ENCODE peak calls at places on chromosomes 3 and 15, in four cellular contexts. One of them, this sample, is unnamed.

GRCh38 chr3:46700772-46701171 is 420 bp upstream of the TMIE start:
- DNase-seq in naive thymus-derived CD4-positive, alpha-beta T cell: no peak
- DNase-seq in occipital lobe: no peak
- DNase-seq in activated CD4-positive, alpha-beta T cell treated with anti-CD3 and anti-CD28 coated beads for 24 hours: no peak
- DNase-seq in this sample: peak; percentile 41

GRCh38 chr15:73965730-73966103 is 26.4 kb downstream of the STOML1 start:
- DNase-seq in activated CD4-positive, alpha-beta T cell treated with anti-CD3 and anti-CD28 coated beads for 24 hours: no peak
- DNase-seq in occipital lobe: no peak
- DNase-seq in naive thymus-derived CD4-positive, alpha-beta T cell: peak; percentile 58
- DNase-seq in this sample: no peak

GRCh38 chr3:8371955-8372600 is 129.5 kb upstream of the LMCD1 start:
- DNase-seq in activated CD4-positive, alpha-beta T cell treated with anti-CD3 and anti-CD28 coated beads for 24 hours: no peak
- DNase-seq in occipital lobe: no peak
- DNase-seq in naive thymus-derived CD4-positive, alpha-beta T cell: no peak
- DNase-seq in this sample: no peak

GRCh38 chr3:8573342-8573926 is 71.2 kb downstream of the SSUH2 start:
- DNase-seq in naive thymus-derived CD4-positive, alpha-beta T cell: no peak
- DNase-seq in occipital lobe: no peak
- DNase-seq in activated CD4-positive, alpha-beta T cell treated with anti-CD3 and anti-CD28 coated beads for 24 hours: no peak
- DNase-seq in this sample: no peak

GRCh38 chr15:53472883-53473282 is 286.6 kb downstream of the WDR72 start:
- DNase-seq in activated CD4-positive, alpha-beta T cell treated with anti-CD3 and anti-CD28 coated beads for 24 hours: no peak
- DNase-seq in naive thymus-derived CD4-positive, alpha-beta T cell: no peak
- DNase-seq in occipital lobe: no peak
- DNase-seq in this sample: no peak

GRCh38 chr15:88908697-88909621 is 4.2 kb downstream of the MFGE8 start:
- DNase-seq in activated CD4-positive, alpha-beta T cell treated with anti-CD3 and anti-CD28 coated beads for 24 hours: no peak
- DNase-seq in occipital lobe: no peak
- DNase-seq in naive thymus-derived CD4-positive, alpha-beta T cell: no peak
- DNase-seq in this sample: no peak

GRCh38 chr3:20225769-20226168 is 39.8 kb upstream of the SGO1 start:
- DNase-seq in naive thymus-derived CD4-positive, alpha-beta T cell: no peak
- DNase-seq in activated CD4-positive, alpha-beta T cell treated with anti-CD3 and anti-CD28 coated beads for 24 hours: no peak
- DNase-seq in occipital lobe: no peak
- DNase-seq in this sample: no peak

GRCh38 chr3:20073683-20074082 is 33.4 kb downstream of the KAT2B start:
- DNase-seq in occipital lobe: no peak
- DNase-seq in naive thymus-derived CD4-positive, alpha-beta T cell: no peak
- DNase-seq in activated CD4-positive, alpha-beta T cell treated with anti-CD3 and anti-CD28 coated beads for 24 hours: no peak
- DNase-seq in this sample: no peak

GRCh38 chr3:44171891-44172290 is 69.8 kb upstream of the TOPAZ1 start:
- DNase-seq in occipital lobe: no peak
- DNase-seq in naive thymus-derived CD4-positive, alpha-beta T cell: no peak
- DNase-seq in activated CD4-positive, alpha-beta T cell treated with anti-CD3 and anti-CD28 coated beads for 24 hours: no peak
- DNase-seq in this sample: no peak

GRCh38 chr3:185200639-185201038 is 47.8 kb upstream of the C3orf70 start:
- DNase-seq in naive thymus-derived CD4-positive, alpha-beta T cell: no peak
- DNase-seq in occipital lobe: no peak
- DNase-seq in activated CD4-positive, alpha-beta T cell treated with anti-CD3 and anti-CD28 coated beads for 24 hours: no peak
- DNase-seq in this sample: no peak

GRCh38 chr3:166444336-166444735 is 607.1 kb upstream of the BCHE start:
- DNase-seq in activated CD4-positive, alpha-beta T cell treated with anti-CD3 and anti-CD28 coated beads for 24 hours: no peak
- DNase-seq in occipital lobe: no peak
- DNase-seq in naive thymus-derived CD4-positive, alpha-beta T cell: no peak
- DNase-seq in this sample: no peak

GRCh38 chr3:136247436-136247835 is 2.7 kb upstream of the PCCB start:
- DNase-seq in activated CD4-positive, alpha-beta T cell treated with anti-CD3 and anti-CD28 coated beads for 24 hours: no peak
- DNase-seq in naive thymus-derived CD4-positive, alpha-beta T cell: no peak
- DNase-seq in occipital lobe: no peak
- DNase-seq in this sample: no peak

GRCh38 chr3:117486709-117487394 is 777.3 kb downstream of the TUSC7 start:
- DNase-seq in occipital lobe: no peak
- DNase-seq in activated CD4-positive, alpha-beta T cell treated with anti-CD3 and anti-CD28 coated beads for 24 hours: no peak
- DNase-seq in naive thymus-derived CD4-positive, alpha-beta T cell: no peak
- DNase-seq in this sample: no peak

GRCh38 chr3:124451655-124452317 is 278.5 kb upstream of the UMPS start:
- DNase-seq in naive thymus-derived CD4-positive, alpha-beta T cell: no peak
- DNase-seq in activated CD4-positive, alpha-beta T cell treated with anti-CD3 and anti-CD28 coated beads for 24 hours: no peak
- DNase-seq in occipital lobe: no peak
- DNase-seq in this sample: no peak

GRCh38 chr15:74696808-74697207 is 984 bp upstream of the EDC3 start:
- DNase-seq in naive thymus-derived CD4-positive, alpha-beta T cell: no peak
- DNase-seq in activated CD4-positive, alpha-beta T cell treated with anti-CD3 and anti-CD28 coated beads for 24 hours: no peak
- DNase-seq in occipital lobe: no peak
- DNase-seq in this sample: no peak

GRCh38 chr3:124201786-124202185 is 209.9 kb upstream of the ROPN1 start:
- DNase-seq in occipital lobe: no peak
- DNase-seq in naive thymus-derived CD4-positive, alpha-beta T cell: no peak
- DNase-seq in activated CD4-positive, alpha-beta T cell treated with anti-CD3 and anti-CD28 coated beads for 24 hours: no peak
- DNase-seq in this sample: no peak

GRCh38 chr15:90557651-90558084 is 27.9 kb downstream of the CRTC3 start:
- DNase-seq in activated CD4-positive, alpha-beta T cell treated with anti-CD3 and anti-CD28 coated beads for 24 hours: no peak
- DNase-seq in naive thymus-derived CD4-positive, alpha-beta T cell: no peak
- DNase-seq in occipital lobe: peak; percentile 48
- DNase-seq in this sample: peak; percentile 67

GRCh38 chr15:76105911-76106310 is 46.1 kb downstream of the TMEM266 start:
- DNase-seq in naive thymus-derived CD4-positive, alpha-beta T cell: no peak
- DNase-seq in occipital lobe: no peak
- DNase-seq in activated CD4-positive, alpha-beta T cell treated with anti-CD3 and anti-CD28 coated beads for 24 hours: no peak
- DNase-seq in this sample: no peak

GRCh38 chr3:115272036-115272824 is 125.1 kb upstream of the ZBTB20 start:
- DNase-seq in naive thymus-derived CD4-positive, alpha-beta T cell: no peak
- DNase-seq in occipital lobe: no peak
- DNase-seq in activated CD4-positive, alpha-beta T cell treated with anti-CD3 and anti-CD28 coated beads for 24 hours: no peak
- DNase-seq in this sample: peak; percentile 6

GRCh38 chr3:107001635-107002034 is 375.6 kb upstream of the CCDC54 start:
- DNase-seq in occipital lobe: no peak
- DNase-seq in activated CD4-positive, alpha-beta T cell treated with anti-CD3 and anti-CD28 coated beads for 24 hours: no peak
- DNase-seq in naive thymus-derived CD4-positive, alpha-beta T cell: no peak
- DNase-seq in this sample: no peak

GRCh38 chr3:116112686-116113085 is 332.6 kb downstream of the LSAMP start:
- DNase-seq in occipital lobe: no peak
- DNase-seq in naive thymus-derived CD4-positive, alpha-beta T cell: no peak
- DNase-seq in activated CD4-positive, alpha-beta T cell treated with anti-CD3 and anti-CD28 coated beads for 24 hours: no peak
- DNase-seq in this sample: no peak

GRCh38 chr3:188209740-188210139 is 55.8 kb downstream of the LPP start:
- DNase-seq in naive thymus-derived CD4-positive, alpha-beta T cell: no peak
- DNase-seq in activated CD4-positive, alpha-beta T cell treated with anti-CD3 and anti-CD28 coated beads for 24 hours: no peak
- DNase-seq in occipital lobe: no peak
- DNase-seq in this sample: no peak

GRCh38 chr3:132834327-132834726 is 112.1 kb upstream of the NPHP3 start:
- DNase-seq in occipital lobe: no peak
- DNase-seq in naive thymus-derived CD4-positive, alpha-beta T cell: no peak
- DNase-seq in activated CD4-positive, alpha-beta T cell treated with anti-CD3 and anti-CD28 coated beads for 24 hours: no peak
- DNase-seq in this sample: no peak

GRCh38 chr3:161640201-161640600 is 143.6 kb downstream of the OTOL1 start:
- DNase-seq in occipital lobe: no peak
- DNase-seq in naive thymus-derived CD4-positive, alpha-beta T cell: no peak
- DNase-seq in activated CD4-positive, alpha-beta T cell treated with anti-CD3 and anti-CD28 coated beads for 24 hours: no peak
- DNase-seq in this sample: no peak

GRCh38 chr3:71759401-71759800 is 5.7 kb downstream of the GPR27 start:
- DNase-seq in activated CD4-positive, alpha-beta T cell treated with anti-CD3 and anti-CD28 coated beads for 24 hours: no peak
- DNase-seq in occipital lobe: no peak
- DNase-seq in naive thymus-derived CD4-positive, alpha-beta T cell: no peak
- DNase-seq in this sample: no peak

GRCh38 chr15:40873625-40874561 is at the start of gene RHOV:
- DNase-seq in activated CD4-positive, alpha-beta T cell treated with anti-CD3 and anti-CD28 coated beads for 24 hours: no peak
- DNase-seq in occipital lobe: peak; percentile 38
- DNase-seq in naive thymus-derived CD4-positive, alpha-beta T cell: peak; percentile 39
- DNase-seq in this sample: peak; percentile 37

GRCh38 chr3:73143821-73144237 is 82.4 kb downstream of the EBLN2 start:
- DNase-seq in naive thymus-derived CD4-positive, alpha-beta T cell: no peak
- DNase-seq in occipital lobe: no peak
- DNase-seq in activated CD4-positive, alpha-beta T cell treated with anti-CD3 and anti-CD28 coated beads for 24 hours: no peak
- DNase-seq in this sample: no peak

GRCh38 chr3:126747768-126748167 is 43.7 kb downstream of the CHCHD6 start:
- DNase-seq in naive thymus-derived CD4-positive, alpha-beta T cell: no peak
- DNase-seq in activated CD4-positive, alpha-beta T cell treated with anti-CD3 and anti-CD28 coated beads for 24 hours: no peak
- DNase-seq in occipital lobe: no peak
- DNase-seq in this sample: no peak

GRCh38 chr15:82305621-82306048 is 43.0 kb downstream of the SAXO2 start:
- DNase-seq in naive thymus-derived CD4-positive, alpha-beta T cell: no peak
- DNase-seq in occipital lobe: no peak
- DNase-seq in activated CD4-positive, alpha-beta T cell treated with anti-CD3 and anti-CD28 coated beads for 24 hours: no peak
- DNase-seq in this sample: no peak

GRCh38 chr3:113212155-113212844 is 943 bp downstream of the BOC start:
- DNase-seq in naive thymus-derived CD4-positive, alpha-beta T cell: no peak
- DNase-seq in occipital lobe: no peak
- DNase-seq in activated CD4-positive, alpha-beta T cell treated with anti-CD3 and anti-CD28 coated beads for 24 hours: no peak
- DNase-seq in this sample: no peak

GRCh38 chr15:51403072-51403878 is 61.8 kb downstream of the GLDN start:
- DNase-seq in occipital lobe: no peak
- DNase-seq in naive thymus-derived CD4-positive, alpha-beta T cell: no peak
- DNase-seq in activated CD4-positive, alpha-beta T cell treated with anti-CD3 and anti-CD28 coated beads for 24 hours: no peak
- DNase-seq in this sample: no peak

GRCh38 chr15:44667039-44667360 is 3.5 kb upstream of the SPG11 start:
- DNase-seq in naive thymus-derived CD4-positive, alpha-beta T cell: no peak
- DNase-seq in activated CD4-positive, alpha-beta T cell treated with anti-CD3 and anti-CD28 coated beads for 24 hours: no peak
- DNase-seq in occipital lobe: no peak
- DNase-seq in this sample: no peak

GRCh38 chr3:45997942-45998341 is 2.3 kb upstream of the FYCO1 start:
- DNase-seq in naive thymus-derived CD4-positive, alpha-beta T cell: no peak
- DNase-seq in activated CD4-positive, alpha-beta T cell treated with anti-CD3 and anti-CD28 coated beads for 24 hours: no peak
- DNase-seq in occipital lobe: no peak
- DNase-seq in this sample: no peak

GRCh38 chr15:57697588-57697987 is 8.9 kb upstream of the POLR2M start:
- DNase-seq in activated CD4-positive, alpha-beta T cell treated with anti-CD3 and anti-CD28 coated beads for 24 hours: no peak
- DNase-seq in occipital lobe: no peak
- DNase-seq in naive thymus-derived CD4-positive, alpha-beta T cell: no peak
- DNase-seq in this sample: no peak

GRCh38 chr3:32575451-32575850 is 4.8 kb upstream of the DYNC1LI1 start:
- DNase-seq in naive thymus-derived CD4-positive, alpha-beta T cell: no peak
- DNase-seq in occipital lobe: no peak
- DNase-seq in activated CD4-positive, alpha-beta T cell treated with anti-CD3 and anti-CD28 coated beads for 24 hours: no peak
- DNase-seq in this sample: no peak

GRCh38 chr3:112776000-112776399 is 70.7 kb downstream of the CD200R1L start:
- DNase-seq in activated CD4-positive, alpha-beta T cell treated with anti-CD3 and anti-CD28 coated beads for 24 hours: no peak
- DNase-seq in occipital lobe: no peak
- DNase-seq in naive thymus-derived CD4-positive, alpha-beta T cell: no peak
- DNase-seq in this sample: no peak